ENCODE peak calls at places on chromosomes 13 and 19, in six cellular contexts. L, B, I, V, M and H are unnamed samples.

GRCh38 chr19:6261883-6262282 is 17.9 kb downstream of the MLLT1 start:
- DNase-seq in I (no peak), B (no peak), M (peak; percentile 31), L (no peak), V (no peak), H (no peak)

GRCh38 chr19:4007836-4008539 is 452 bp downstream of the PIAS4 start:
- DNase-seq in V (peak; percentile 36), B (no peak), L (no peak), I (no peak), M (peak; percentile 66), H (no peak)

GRCh38 chr13:98556968-98557591 is 19.8 kb downstream of the STK24 start:
- DNase-seq in L (peak; percentile 66), B (no peak), I (no peak), V (no peak), M (no peak), H (no peak)

GRCh38 chr13:29702912-29703351 is 107.4 kb upstream of the SLC7A1 start:
- DNase-seq in I (no peak), V (peak; percentile 77), M (peak; percentile 67), L (no peak), B (peak; percentile 47), H (no peak)

GRCh38 chr19:1725100-1726064 is 27.9 kb upstream of the ONECUT3 start:
- DNase-seq in L (no peak), M (no peak), I (no peak), B (peak; percentile 46), V (peak; percentile 36), H (no peak)

GRCh38 chr19:56141416-56141992 is 417 bp downstream of the ZNF444 start:
- DNase-seq in M (no peak), B (no peak), L (no peak), I (no peak), V (no peak), H (peak; percentile 54)

GRCh38 chr19:33350538-33351309 is 22.8 kb upstream of the CEBPG start:
- DNase-seq in I (no peak), V (no peak), L (no peak), M (peak; percentile 72), B (no peak), H (no peak)

GRCh38 chr19:10797541-10798256 is 38.3 kb downstream of the TMED1 start:
- DNase-seq in V (peak; percentile 48), L (peak; percentile 66), M (no peak), I (no peak), B (no peak), H (peak; percentile 70)

GRCh38 chr19:29687897-29688728 is 22.9 kb downstream of the PLEKHF1 start:
- DNase-seq in L (no peak), I (no peak), B (no peak), V (peak; percentile 32), M (peak; percentile 68), H (no peak)

GRCh38 chr19:47107201-47107952 is 6.2 kb downstream of the ZC3H4 start:
- DNase-seq in V (peak; percentile 57), M (no peak), L (peak; percentile 79), I (no peak), B (no peak), H (peak; percentile 38)

GRCh38 chr19:18483119-18483518 is 38.8 kb downstream of the ELL start:
- DNase-seq in M (no peak), V (no peak), B (no peak), L (no peak), I (no peak), H (no peak)

GRCh38 chr13:20301391-20302071 is 69.4 kb upstream of the GJB6 start:
- DNase-seq in L (no peak), B (peak; percentile 26), I (no peak), M (peak; percentile 58), V (no peak), H (no peak)

GRCh38 chr19:34256835-34257558 is 2.6 kb downstream of the GARRE1 start:
- DNase-seq in M (no peak), L (peak; percentile 33), I (no peak), V (no peak), B (no peak), H (no peak)

GRCh38 chr13:29846475-29847256 is 3.8 kb downstream of the UBL3 start:
- DNase-seq in M (no peak), B (no peak), I (no peak), V (no peak), L (no peak), H (no peak)

GRCh38 chr13:29428310-29428991 is 167.0 kb downstream of the SLC7A1 start:
- DNase-seq in B (peak; percentile 74), L (no peak), V (no peak), I (no peak), M (peak; percentile 52), H (no peak)

GRCh38 chr13:73833331-73834070 is 300.7 kb downstream of the KLF12 start:
- DNase-seq in I (no peak), L (no peak), M (no peak), B (no peak), V (no peak), H (no peak)

GRCh38 chr13:22837980-22838615 is 342.7 kb upstream of the SGCG start:
- DNase-seq in B (no peak), L (no peak), M (no peak), I (no peak), V (no peak), H (no peak)

GRCh38 chr13:41780736-41781708 is 179.9 kb downstream of the VWA8 start:
- DNase-seq in L (no peak), I (no peak), V (no peak), M (no peak), B (no peak), H (no peak)

GRCh38 chr13:44181938-44182337 is 191.7 kb upstream of the SERP2 start:
- DNase-seq in V (no peak), B (no peak), I (no peak), M (no peak), L (no peak), H (no peak)

GRCh38 chr19:48795855-48796142 is 15.0 kb downstream of the BCAT2 start:
- DNase-seq in I (no peak), V (no peak), M (peak; percentile 80), L (peak; percentile 54), B (peak; percentile 50), H (no peak)

GRCh38 chr13:112447761-112448603 is 71.8 kb downstream of the SPACA7 start:
- DNase-seq in M (peak; percentile 31), V (no peak), L (peak; percentile 46), I (no peak), B (no peak), H (no peak)

GRCh38 chr19:6071103-6071485 is 39.2 kb downstream of the RFX2 start:
- DNase-seq in V (no peak), B (no peak), L (peak; percentile 44), I (no peak), M (no peak), H (no peak)

GRCh38 chr13:103443604-103444003 is 377.4 kb upstream of the SLC10A2 start:
- DNase-seq in M (no peak), I (no peak), L (no peak), V (no peak), B (no peak), H (no peak)

GRCh38 chr13:26656919-26657318 is 99.4 kb downstream of the WASF3 start:
- DNase-seq in B (no peak), L (no peak), M (no peak), V (no peak), I (no peak), H (no peak)

GRCh38 chr19:27758626-27759505 is 1454.1 kb downstream of the UQCRFS1 start:
- DNase-seq in L (no peak), I (no peak), M (no peak), B (no peak), V (no peak), H (no peak)

GRCh38 chr19:43675269-43675879 is 5.4 kb upstream of the PLAUR start:
- DNase-seq in I (peak; percentile 82), M (no peak), V (peak; percentile 21), B (no peak), L (peak; percentile 90), H (no peak)

GRCh38 chr13:100798739-100799361 is 124.3 kb upstream of the TMTC4 start:
- DNase-seq in L (no peak), M (no peak), I (no peak), B (no peak), V (no peak), H (no peak)

GRCh38 chr19:54021363-54021762 is 29.9 kb downstream of the CACNG6 start:
- DNase-seq in I (no peak), L (no peak), B (no peak), M (no peak), V (no peak), H (no peak)

GRCh38 chr19:54021932-54022331 is 30.5 kb downstream of the CACNG6 start:
- DNase-seq in M (no peak), B (no peak), V (no peak), L (no peak), I (no peak), H (no peak)

GRCh38 chr19:54023191-54023590 is 31.8 kb downstream of the CACNG6 start:
- DNase-seq in M (no peak), V (no peak), B (no peak), L (no peak), I (no peak), H (no peak)

GRCh38 chr19:54026656-54027055 is 35.2 kb downstream of the CACNG6 start:
- DNase-seq in M (no peak), B (no peak), L (no peak), V (no peak), I (no peak), H (no peak)

DNA sequence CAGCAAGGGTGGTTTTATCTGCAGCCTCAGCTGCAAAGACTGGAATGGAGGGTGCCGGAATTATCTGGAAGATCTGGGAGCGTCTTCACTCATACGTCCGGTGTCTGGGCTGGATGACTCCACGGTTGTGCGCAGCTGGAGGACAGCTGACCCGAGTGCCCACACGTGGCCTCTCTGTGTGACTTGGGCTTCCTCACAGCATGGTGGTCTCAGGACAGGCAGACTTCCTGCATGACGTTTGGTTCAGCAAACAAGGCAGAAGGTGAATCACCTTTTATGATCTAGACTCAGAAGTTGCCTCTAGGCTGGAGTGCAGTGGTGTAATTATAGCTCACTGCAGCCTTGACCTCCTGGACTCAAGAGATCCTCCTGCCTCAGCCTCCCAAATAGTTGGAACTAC is 33.2 kb downstream of the CACNG6 start:
- DNase-seq in V (no peak), M (no peak), I (no peak), B (no peak), L (no peak), H (no peak)
- TF ChIP-seq CTCF in V (no peak), M (no peak), I (no peak), B (no peak), L (no peak), H (no peak)

GRCh38 chr19:49884760-49885159 is 7.3 kb downstream of the TBC1D17 start:
- DNase-seq in L (no peak), B (no peak), I (no peak), M (no peak), V (no peak), H (no peak)
- H3K27ac ChIP-seq in L (no peak overlapping the region), B (no peak overlapping the region), I (no peak overlapping the region), M (no peak overlapping the region), V (no peak overlapping the region), H (no peak overlapping the region)

GRCh38 chr13:28056970-28057712 is 43.2 kb downstream of the FLT3 start:
- DNase-seq in V (no peak), I (no peak), M (no peak), B (no peak), L (no peak), H (no peak)
- H3K27me3 ChIP-seq in V (peaks cover 9% of the 10 kb centered on the region), I (peaks cover 14% of the 10 kb centered on the region), M (peaks cover 15% of the 10 kb centered on the region), B (peaks cover 22% of the 10 kb centered on the region), L (no peaks in the 10 kb centered on the region), H (peaks cover 13% of the 10 kb centered on the region)

DNA sequence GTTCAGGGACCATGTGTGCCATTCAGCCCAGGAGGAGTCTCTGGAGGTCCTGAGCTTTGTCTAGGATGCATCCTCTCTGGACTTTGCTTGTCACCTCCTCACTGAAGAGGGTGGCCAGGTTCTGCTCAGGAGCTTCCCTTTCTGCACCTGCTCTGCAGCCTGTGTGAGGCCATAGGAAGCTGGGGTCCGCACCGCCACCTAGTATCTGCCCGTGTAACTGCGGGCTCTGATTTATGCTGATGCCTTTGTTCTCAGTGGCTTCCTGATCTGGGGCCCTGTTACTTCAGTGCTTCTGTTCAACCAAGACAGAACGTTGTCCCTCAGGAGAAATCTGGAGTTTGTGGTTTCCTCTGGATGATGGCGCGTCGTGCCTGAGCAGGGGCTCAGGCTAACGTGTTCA is 15.5 kb downstream of the ZNF610 start:
- DNase-seq in I (no peak), V (no peak), L (no peak), M (no peak), B (no peak), H (no peak)
- TF ChIP-seq CTCF in I (no peak), V (no peak), L (no peak), M (no peak), B (no peak), H (no peak)